ENCODE peak calls at places on chromosomes 16 and 17, in five cellular contexts. H, Z, P, N and S are unnamed samples.

GRCh38 chr16:19705843-19706242 is 12.2 kb downstream of the KNOP1 start:
- DNase-seq in H (no peak), Z (no peak), P (no peak), N (no peak), S (no peak)

GRCh38 chr16:8816967-8817662 is 19.5 kb downstream of the PMM2 start:
- DNase-seq in H (no peak), Z (no peak), P (no peak), N (no peak), S (no peak)

GRCh38 chr16:84446596-84447392 is 57.7 kb downstream of the MEAK7 start:
- DNase-seq in H (peak; percentile 4), Z (no peak), P (no peak), N (no peak), S (no peak)

GRCh38 chr17:75783803-75784472 is 668 bp upstream of the UNK start:
- DNase-seq in H (no peak), Z (no peak), P (peak; percentile 65), N (no peak), S (no peak)

GRCh38 chr17:79192503-79193500 is 118.2 kb downstream of the ENGASE start:
- DNase-seq in H (peak; percentile 27), Z (no peak), P (no peak), N (peak; percentile 51), S (no peak)

GRCh38 chr17:47999612-48000011 is 28.7 kb downstream of the CDK5RAP3 start:
- DNase-seq in H (peak; percentile 53), Z (no peak), P (no peak), N (no peak), S (no peak)

GRCh38 chr17:27846042-27846655 is 45.8 kb upstream of the NOS2 start:
- DNase-seq in H (no peak), Z (no peak), P (no peak), N (no peak), S (no peak)

GRCh38 chr17:77594416-77595209 is 363.9 kb upstream of the TNRC6C start:
- DNase-seq in H (no peak), Z (no peak), P (no peak), N (no peak), S (no peak)

GRCh38 chr17:53659181-53659580 is 163.5 kb upstream of the KIF2B start:
- DNase-seq in H (no peak), Z (no peak), P (no peak), N (no peak), S (no peak)

GRCh38 chr17:44933824-44934744 is 13.5 kb downstream of the KIF18B start:
- DNase-seq in H (no peak), Z (no peak), P (no peak), N (no peak), S (no peak)

GRCh38 chr17:79562806-79563141 is 48.1 kb downstream of the RBFOX3 start:
- DNase-seq in H (no peak), Z (no peak), P (no peak), N (no peak), S (no peak)

GRCh38 chr17:41620583-41621434 is 3.6 kb downstream of the KRT17 start:
- DNase-seq in H (peak; percentile 18), Z (no peak), P (no peak), N (peak; percentile 60), S (no peak)

GRCh38 chr16:14303654-14304394 is 232.7 kb downstream of the MRTFB start:
- DNase-seq in H (no peak), Z (no peak), P (peak; percentile 52), N (no peak), S (no peak)

GRCh38 chr17:38970128-38970527 is 2.9 kb upstream of the FBXO47 start:
- DNase-seq in H (no peak), Z (no peak), P (no peak), N (no peak), S (no peak)

GRCh38 chr16:14307623-14308356 is 236.7 kb downstream of the MRTFB start:
- DNase-seq in H (peak; percentile 58), Z (no peak), P (no peak), N (no peak), S (no peak)

GRCh38 chr16:85210423-85211169 is 98.3 kb upstream of the CIBAR2 start:
- DNase-seq in H (peak; percentile 92), Z (no peak), P (no peak), N (peak; percentile 78), S (no peak)

GRCh38 chr17:76725580-76726230 is 701 bp downstream of the JMJD6 start:
- DNase-seq in H (peak; percentile 56), Z (no peak), P (peak; percentile 68), N (peak; percentile 60), S (no peak)

GRCh38 chr16:81539009-81539820 is 94.6 kb downstream of the CMIP start:
- DNase-seq in H (no peak), Z (no peak), P (no peak), N (no peak), S (no peak)

GRCh38 chr17:73841431-73842060 is 197.3 kb upstream of the SDK2 start:
- DNase-seq in H (no peak), Z (no peak), P (no peak), N (peak; percentile 20), S (no peak)

GRCh38 chr16:1137604-1138003 is 15.3 kb upstream of the CACNA1H start:
- DNase-seq in H (no peak), Z (no peak), P (no peak), N (no peak), S (no peak)

GRCh38 chr17:79991924-79992656 is 43.6 kb downstream of the TBC1D16 start:
- DNase-seq in H (no peak), Z (no peak), P (no peak), N (peak; percentile 9), S (no peak)

GRCh38 chr16:3094289-3095027 is 4.6 kb downstream of the ZSCAN10 start:
- DNase-seq in H (peak; percentile 69), Z (no peak), P (no peak), N (peak; percentile 63), S (no peak)

GRCh38 chr17:77579717-77580116 is 378.8 kb upstream of the TNRC6C start:
- DNase-seq in H (no peak), Z (no peak), P (no peak), N (no peak), S (no peak)

GRCh38 chr16:89315791-89316581 is 98.5 kb downstream of the ZNF778 start:
- DNase-seq in H (peak; percentile 89), Z (no peak), P (peak; percentile 52), N (peak; percentile 73), S (no peak)

GRCh38 chr17:58172369-58173071 is 5.7 kb downstream of the OR4D2 start:
- DNase-seq in H (peak; percentile 42), Z (no peak), P (no peak), N (peak; percentile 25), S (peak; percentile 5)

GRCh38 chr17:72407336-72408121 is 286.7 kb downstream of the SOX9 start:
- DNase-seq in H (peak; percentile 98), Z (peak; percentile 95), P (peak; percentile 50), N (peak; percentile 93), S (peak; percentile 90)

GRCh38 chr17:82507631-82508175 is 11.8 kb upstream of the FOXK2 start:
- DNase-seq in H (no peak), Z (no peak), P (no peak), N (no peak), S (no peak)

GRCh38 chr16:1613240-1613639 is 1.1 kb downstream of the CRAMP1 start:
- DNase-seq in H (peak; percentile 7), Z (no peak), P (no peak), N (no peak), S (no peak)

GRCh38 chr17:74631468-74632195 is 8.1 kb upstream of the CD300E start:
- DNase-seq in H (no peak), Z (no peak), P (no peak), N (peak; percentile 68), S (no peak)

GRCh38 chr17:50108556-50108955 is 13.4 kb downstream of the PDK2 start:
- DNase-seq in H (no peak), Z (no peak), P (no peak), N (no peak), S (no peak)

GRCh38 chr16:69141936-69142335 is 9.5 kb downstream of the UTP4 start:
- DNase-seq in H (no peak), Z (no peak), P (no peak), N (no peak), S (no peak)
- TF ChIP-seq CTCF in H (no peak), Z (no peak), P (no peak), N (no peak), S (no peak)

GRCh38 chr17:81400154-81400938 is 5.1 kb downstream of the BAHCC1 start:
- DNase-seq in H (peak; percentile 71), Z (no peak), P (no peak), N (peak; percentile 79), S (no peak)
- TF ChIP-seq CTCF in H (no peak), Z (no peak), P (no peak), N (no peak), S (no peak)

GRCh38 chr16:55502801-55503366 is 6.0 kb upstream of the LPCAT2 start:
- DNase-seq in H (peak; percentile 93), Z (no peak), P (peak; percentile 97), N (peak; percentile 98), S (peak; percentile 95)
- TF ChIP-seq CTCF in H (no peak), Z (no peak), P (no peak), N (peak; percentile 34), S (peak; percentile 17)

GRCh38 chr16:68704232-68704867 is 32.7 kb upstream of the CDH1 start:
- DNase-seq in H (peak; percentile 72), Z (no peak), P (peak; percentile 29), N (peak; percentile 77), S (no peak)
- TF ChIP-seq CTCF in H (peak; percentile 86), Z (peak; percentile 90), P (peak; percentile 38), N (peak; percentile 82), S (peak; percentile 95)

GRCh38 chr17:4903051-4903818 is at the start of gene CHRNE:
- DNase-seq in H (peak; percentile 84), Z (no peak), P (peak; percentile 84), N (peak; percentile 84), S (no peak)
- TF ChIP-seq CTCF in H (peak; percentile 85), Z (peak; percentile 79), P (peak; percentile 73), N (peak; percentile 72), S (peak; percentile 84)

DNA sequence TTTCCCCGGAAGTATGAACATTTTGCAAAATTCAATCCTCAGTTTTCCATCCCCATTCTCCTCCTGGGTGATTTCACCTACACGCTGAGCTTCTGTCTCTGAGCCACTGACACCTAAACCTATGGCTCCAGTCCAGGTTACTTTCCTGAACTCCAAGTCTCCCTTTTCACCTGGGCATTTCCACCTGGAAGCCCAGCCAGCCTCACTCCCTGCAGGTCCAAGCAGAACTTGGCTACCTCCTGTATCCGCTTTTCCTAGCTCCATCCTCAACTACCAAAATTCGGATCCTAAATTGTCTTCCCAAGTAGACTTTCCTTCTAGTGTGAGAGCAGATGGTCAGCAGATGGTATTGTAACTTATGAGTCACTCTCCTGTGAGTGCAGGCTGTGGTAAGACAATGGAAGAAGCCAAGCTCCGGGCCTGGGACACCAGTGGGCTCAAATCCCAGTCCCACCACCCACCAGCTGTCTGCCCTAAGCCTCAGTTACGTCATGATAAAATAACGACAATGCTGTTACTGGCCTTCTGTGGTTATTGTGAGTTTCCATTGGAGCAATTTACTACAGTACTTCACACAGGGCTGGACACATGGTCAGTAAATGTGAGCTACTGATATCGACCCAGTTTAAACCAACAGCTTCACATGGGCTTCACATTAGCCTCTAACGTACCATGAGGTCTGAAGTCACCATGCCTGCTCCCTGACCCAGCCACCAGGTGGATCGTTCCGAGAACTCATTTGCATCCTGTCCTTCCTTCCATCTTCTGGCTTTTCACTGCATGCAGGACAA is 33.3 kb downstream of the PECAM1 start:
- DNase-seq in H (peak; percentile 99), Z (peak; percentile 85), P (peak; percentile 51), N (peak; percentile 99), S (no peak)
- TF ChIP-seq CTCF in H (peak; percentile 24), Z (no peak), P (no peak), N (no peak), S (peak; percentile 3)